ENCODE peak calls at places on chromosome 13, in four cellular contexts. O is kidney glomerular epithelial cell, R is left ventricle myocardium inferior, E is GM13977. C is an unnamed sample.
A peak's percentile ranks its signal among the peaks of the same experiment; 100 is the strongest.

GRCh38 chr13:100349594-100349993 is 239.0 kb downstream of the GGACT start:
- DNase-seq in R (no peak), E (no peak), O (no peak), C (no peak)

GRCh38 chr13:29924482-29924884 is 74.1 kb upstream of the UBL3 start:
- DNase-seq in E (no peak), O (peak; percentile 87), R (no peak), C (no peak)

GRCh38 chr13:46535002-46535401 is 18.0 kb upstream of the LRCH1 start:
- DNase-seq in O (no peak), E (no peak), R (no peak), C (no peak)

GRCh38 chr13:48318714-48319457 is 15.3 kb downstream of the RB1 start:
- DNase-seq in O (no peak), R (no peak), E (no peak), C (peak; percentile 46)

GRCh38 chr13:98664924-98665637 is 87.4 kb downstream of the SLC15A1 start:
- DNase-seq in O (no peak), R (no peak), E (no peak), C (no peak)

GRCh38 chr13:80605743-80606142 is 264.8 kb upstream of the SPRY2 start:
- DNase-seq in R (no peak), O (no peak), E (no peak), C (no peak)

GRCh38 chr13:102877285-102877684 is 31.5 kb downstream of the ERCC5 start:
- DNase-seq in O (peak; percentile 29), E (no peak), R (no peak), C (no peak)

GRCh38 chr13:30337061-30337601 is 29.8 kb upstream of the KATNAL1 start:
- DNase-seq in R (no peak), O (no peak), E (no peak), C (no peak)

GRCh38 chr13:23993439-23993980 is 96.2 kb upstream of the C1QTNF9B start:
- DNase-seq in O (no peak), E (no peak), R (no peak), C (no peak)

GRCh38 chr13:94696171-94696570 is 16.2 kb downstream of the SOX21 start:
- DNase-seq in O (no peak), E (no peak), R (no peak), C (no peak)

GRCh38 chr13:76792680-76793334 is 93.4 kb downstream of the KCTD12 start:
- DNase-seq in R (no peak), E (no peak), O (no peak), C (no peak)

GRCh38 chr13:101892296-101892695 is 439.8 kb downstream of the ITGBL1 start:
- DNase-seq in R (no peak), E (no peak), O (no peak), C (no peak)

GRCh38 chr13:20475927-20476691 is 49.5 kb downstream of the CRYL1 start:
- DNase-seq in R (no peak), E (peak; percentile 77), O (no peak), C (no peak)

GRCh38 chr13:75910591-75910990 is 274.5 kb downstream of the LMO7 start:
- DNase-seq in E (no peak), O (no peak), R (no peak), C (no peak)

GRCh38 chr13:94947965-94948371 is 235.6 kb upstream of the SOX21 start:
- DNase-seq in O (no peak), E (no peak), R (no peak), C (no peak)

GRCh38 chr13:49495783-49496762 is at the start of gene PHF11:
- DNase-seq in R (peak; percentile 81), O (peak; percentile 25), E (peak; percentile 92), C (peak; percentile 88)

GRCh38 chr13:109163052-109163413 is 533.6 kb downstream of the MYO16 start:
- DNase-seq in R (no peak), E (no peak), O (no peak), C (no peak)

GRCh38 chr13:41193919-41194824 is at the start of gene KBTBD7:
- DNase-seq in O (peak; percentile 91), E (peak; percentile 85), R (peak; percentile 94), C (peak; percentile 96)

GRCh38 chr13:110396913-110397379 is 89.9 kb downstream of the COL4A2 start:
- DNase-seq in R (peak; percentile 87), E (no peak), O (peak; percentile 93), C (peak; percentile 91)

GRCh38 chr13:108877300-108877699 is 247.9 kb downstream of the MYO16 start:
- DNase-seq in R (no peak), O (peak; percentile 47), E (no peak), C (no peak)

GRCh38 chr13:112113355-112113754 is 46.4 kb downstream of the SOX1 start:
- DNase-seq in E (no peak), R (no peak), O (no peak), C (no peak)

GRCh38 chr13:112686987-112687386 is 2.9 kb upstream of the ATP11A start:
- DNase-seq in R (no peak), E (no peak), O (no peak), C (no peak)

GRCh38 chr13:98766716-98767115 is 14.2 kb upstream of the SLC15A1 start:
- DNase-seq in E (no peak), O (no peak), R (no peak), C (no peak)

C was measured in left ventricle myocardium superior.